ENCODE peak calls at places on chromosomes 6 and 20, in six cellular contexts. L, W, U, A, J and O are unnamed samples.

GRCh38 chr6:75882734-75883133 is 133.7 kb downstream of the MYO6 start:
- DNase-seq in A (peak), J (peak), L (peak), U (peak), W (no peak), O (peak)

GRCh38 chr6:80523531-80523970 is 417.1 kb downstream of the BCKDHB start:
- DNase-seq in U (no peak), L (no peak), J (no peak), A (peak), W (no peak), O (no peak)

GRCh38 chr20:35866446-35867202 is 87.7 kb downstream of the SCAND1 start:
- DNase-seq in U (no peak), J (peak), W (no peak), A (peak), L (no peak), O (no peak)

GRCh38 chr6:121951918-121952379 is 447.5 kb upstream of the HSF2 start:
- DNase-seq in A (peak), U (peak), W (no peak), J (peak), L (peak), O (peak)

GRCh38 chr20:53677447-53678314 is 84.0 kb upstream of the ZNF217 start:
- DNase-seq in U (no peak), W (no peak), A (no peak), L (no peak), J (peak), O (no peak)

GRCh38 chr6:42404494-42404893 is 47.2 kb downstream of the TRERF1 start:
- DNase-seq in L (peak), A (no peak), U (peak), W (no peak), J (peak), O (peak)

GRCh38 chr20:47664744-47665143 is 120.5 kb downstream of the SULF2 start:
- DNase-seq in U (no peak), J (no peak), A (no peak), W (no peak), L (no peak), O (no peak)

GRCh38 chr6:45715508-45715803 is 300.2 kb downstream of the CLIC5 start:
- DNase-seq in W (no peak), A (no peak), J (no peak), U (no peak), L (no peak), O (no peak)

GRCh38 chr6:156756630-156757610 is 20.3 kb upstream of the ARID1B start:
- DNase-seq in L (no peak), A (no peak), U (no peak), W (no peak), J (no peak), O (no peak)

GRCh38 chr20:50434321-50434652 is 75.9 kb upstream of the PTPN1 start:
- DNase-seq in A (no peak), J (no peak), L (no peak), U (no peak), W (no peak), O (no peak)

GRCh38 chr6:66731310-66731709 is 1024.3 kb upstream of the EYS start:
- DNase-seq in W (no peak), A (no peak), L (peak), J (no peak), U (no peak), O (no peak)

GRCh38 chr20:58478141-58478805 is 36.9 kb downstream of the APCDD1L start:
- DNase-seq in U (no peak), W (no peak), L (peak), A (peak), J (peak), O (no peak)

GRCh38 chr6:37624121-37624520 is 73.6 kb downstream of the MDGA1 start:
- DNase-seq in L (peak), J (no peak), A (no peak), W (no peak), U (no peak), O (no peak)

GRCh38 chr6:125191916-125192609 is 38.5 kb downstream of the TPD52L1 start:
- DNase-seq in W (peak), L (peak), J (peak), A (peak), U (peak), O (no peak)

GRCh38 chr20:38585404-38586180 is 4.6 kb downstream of the ADIG start:
- DNase-seq in L (no peak), A (no peak), U (no peak), J (no peak), W (no peak), O (no peak)

GRCh38 chr20:57464642-57465211 is 60.2 kb downstream of the CTCFL start:
- DNase-seq in A (no peak), W (no peak), L (no peak), J (no peak), U (no peak), O (no peak)

GRCh38 chr6:157449610-157450009 is 68.6 kb downstream of the ZDHHC14 start:
- DNase-seq in W (no peak), A (no peak), J (no peak), U (no peak), L (no peak), O (no peak)

GRCh38 chr6:106339334-106340029 is 13.9 kb upstream of the ATG5 start:
- DNase-seq in J (peak), W (peak), L (peak), A (peak), U (peak), O (peak)

GRCh38 chr6:36642913-36643817 is 35.3 kb upstream of the CDKN1A start:
- DNase-seq in L (peak), U (peak), J (peak), A (peak), W (no peak), O (peak)

GRCh38 chr6:14635933-14636599 is 518.5 kb downstream of the CD83 start:
- DNase-seq in W (no peak), U (no peak), A (no peak), J (no peak), L (no peak), O (no peak)